ENCODE peak calls at places on chromosomes 6 and 20, in ten cellular contexts. One of them, this sample, is unnamed.

GRCh38 chr6:11025094-11025493 is 19.0 kb downstream of the ELOVL2 start:
- DNase-seq in K562: no peak
- DNase-seq in HCT116: no peak
- DNase-seq in GM23248: no peak
- DNase-seq in neural progenitor cell: no peak
- DNase-seq in osteoblast: no peak
- DNase-seq in mesendoderm: no peak
- DNase-seq in PC-3: no peak
- DNase-seq in hepatocyte: no peak
- DNase-seq in mesenchymal stem cell: no peak
- DNase-seq in this sample: no peak

GRCh38 chr6:155117266-155117665 is 122.2 kb downstream of the TIAM2 start:
- DNase-seq in mesendoderm: no peak
- DNase-seq in hepatocyte: no peak
- DNase-seq in HCT116: no peak
- DNase-seq in PC-3: peak; percentile 39
- DNase-seq in neural progenitor cell: no peak
- DNase-seq in osteoblast: peak; percentile 23
- DNase-seq in K562: no peak
- DNase-seq in mesenchymal stem cell: peak; percentile 63
- DNase-seq in GM23248: peak; percentile 81
- DNase-seq in this sample: no peak

GRCh38 chr20:46559685-46560440 is 9.4 kb upstream of the OCSTAMP start:
- DNase-seq in mesendoderm: peak; percentile 57
- DNase-seq in mesenchymal stem cell: no peak
- DNase-seq in HCT116: no peak
- DNase-seq in neural progenitor cell: no peak
- DNase-seq in hepatocyte: no peak
- DNase-seq in K562: no peak
- DNase-seq in osteoblast: no peak
- DNase-seq in GM23248: no peak
- DNase-seq in PC-3: no peak
- DNase-seq in this sample: no peak

GRCh38 chr20:59165794-59166709 is 2.4 kb downstream of the ZNF831 start:
- DNase-seq in neural progenitor cell: no peak
- DNase-seq in PC-3: no peak
- DNase-seq in K562: no peak
- DNase-seq in hepatocyte: no peak
- DNase-seq in osteoblast: no peak
- DNase-seq in HCT116: no peak
- DNase-seq in mesenchymal stem cell: no peak
- DNase-seq in GM23248: no peak
- DNase-seq in mesendoderm: no peak
- DNase-seq in this sample: no peak

GRCh38 chr6:119296036-119297035 is 53.2 kb downstream of the MAN1A1 start:
- DNase-seq in K562: no peak
- DNase-seq in PC-3: no peak
- DNase-seq in GM23248: no peak
- DNase-seq in osteoblast: no peak
- DNase-seq in mesendoderm: peak; percentile 39
- DNase-seq in hepatocyte: no peak
- DNase-seq in neural progenitor cell: no peak
- DNase-seq in mesenchymal stem cell: no peak
- DNase-seq in HCT116: no peak
- DNase-seq in this sample: no peak

GRCh38 chr20:4898282-4898681 is 103.0 kb downstream of the SLC23A2 start:
- DNase-seq in PC-3: peak; percentile 99
- DNase-seq in osteoblast: peak; percentile 94
- DNase-seq in neural progenitor cell: no peak
- DNase-seq in mesendoderm: peak; percentile 28
- DNase-seq in hepatocyte: peak; percentile 75
- DNase-seq in GM23248: peak; percentile 95
- DNase-seq in HCT116: peak; percentile 26
- DNase-seq in mesenchymal stem cell: peak; percentile 77
- DNase-seq in K562: no peak
- DNase-seq in this sample: no peak

GRCh38 chr6:110939429-110939828 is 19.1 kb upstream of the GTF3C6 start:
- DNase-seq in K562: no peak
- DNase-seq in GM23248: no peak
- DNase-seq in osteoblast: no peak
- DNase-seq in mesendoderm: no peak
- DNase-seq in hepatocyte: no peak
- DNase-seq in HCT116: no peak
- DNase-seq in mesenchymal stem cell: no peak
- DNase-seq in PC-3: no peak
- DNase-seq in neural progenitor cell: no peak
- DNase-seq in this sample: no peak

GRCh38 chr20:57369601-57370000 is 18.5 kb downstream of the RAE1 start:
- DNase-seq in neural progenitor cell: no peak
- DNase-seq in mesendoderm: no peak
- DNase-seq in mesenchymal stem cell: no peak
- DNase-seq in HCT116: no peak
- DNase-seq in GM23248: no peak
- DNase-seq in hepatocyte: no peak
- DNase-seq in osteoblast: no peak
- DNase-seq in PC-3: no peak
- DNase-seq in K562: no peak
- DNase-seq in this sample: no peak

GRCh38 chr6:18160921-18161320 is 5.7 kb downstream of the KDM1B start:
- DNase-seq in osteoblast: no peak
- DNase-seq in PC-3: no peak
- DNase-seq in GM23248: peak; percentile 65
- DNase-seq in hepatocyte: no peak
- DNase-seq in K562: no peak
- DNase-seq in mesenchymal stem cell: no peak
- DNase-seq in HCT116: no peak
- DNase-seq in neural progenitor cell: no peak
- DNase-seq in mesendoderm: no peak
- DNase-seq in this sample: no peak

GRCh38 chr20:51269671-51270070 is 246.8 kb upstream of the KCNG1 start:
- DNase-seq in PC-3: no peak
- DNase-seq in osteoblast: no peak
- DNase-seq in K562: no peak
- DNase-seq in mesenchymal stem cell: no peak
- DNase-seq in mesendoderm: no peak
- DNase-seq in HCT116: no peak
- DNase-seq in neural progenitor cell: no peak
- DNase-seq in hepatocyte: no peak
- DNase-seq in GM23248: no peak
- DNase-seq in this sample: no peak

DNA sequence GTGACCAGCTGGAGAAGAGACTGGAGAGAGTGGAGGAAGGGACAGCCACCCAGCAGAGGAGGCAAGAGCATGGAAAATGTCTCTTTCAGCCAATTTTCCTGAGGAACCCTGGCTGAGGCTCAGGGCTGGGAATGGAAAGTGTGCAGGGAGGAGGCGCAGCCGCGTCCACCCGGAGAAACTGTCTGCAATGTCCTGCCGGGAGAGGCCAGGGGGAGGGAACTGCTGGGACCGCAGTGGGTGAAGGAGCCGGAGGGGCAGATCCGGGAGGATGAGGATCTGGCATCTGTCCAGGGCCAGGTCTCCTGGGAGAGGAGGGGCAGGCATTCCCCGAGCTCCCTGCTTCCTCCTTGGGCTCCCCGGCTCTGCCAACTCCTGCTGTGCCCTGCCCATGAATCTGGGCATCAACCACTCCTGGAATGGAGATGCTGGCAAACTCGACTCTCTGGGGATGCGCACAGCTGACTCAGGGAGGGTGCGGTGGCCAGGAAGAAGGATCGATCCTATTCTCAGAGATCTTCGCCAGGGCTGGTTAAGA is 17.4 kb upstream of the HM13 start:
- DNase-seq in mesenchymal stem cell: no peak
- DNase-seq in K562: no peak
- DNase-seq in mesendoderm: no peak
- DNase-seq in GM23248: peak; percentile 80
- DNase-seq in neural progenitor cell: no peak
- DNase-seq in PC-3: no peak
- DNase-seq in hepatocyte: peak; percentile 52
- DNase-seq in HCT116: no peak
- DNase-seq in osteoblast: no peak
- DNase-seq in this sample: no peak
- H3K4me2 ChIP-seq in mesenchymal stem cell: no peak overlapping the region
- H3K4me2 ChIP-seq in K562: no peak overlapping the region
- H3K4me2 ChIP-seq in mesendoderm: no peak overlapping the region
- H3K4me2 ChIP-seq in GM23248: peak overlapping the region; percentile 54
- H3K4me2 ChIP-seq in neural progenitor cell: no peak overlapping the region
- H3K4me2 ChIP-seq in PC-3: no peak overlapping the region
- H3K4me2 ChIP-seq in hepatocyte: peak overlapping the region; percentile 23
- H3K4me2 ChIP-seq in HCT116: no peak overlapping the region
- H3K4me2 ChIP-seq in osteoblast: peak overlapping the region; percentile 81
- H3K4me2 ChIP-seq in this sample: no peak overlapping the region

DNA sequence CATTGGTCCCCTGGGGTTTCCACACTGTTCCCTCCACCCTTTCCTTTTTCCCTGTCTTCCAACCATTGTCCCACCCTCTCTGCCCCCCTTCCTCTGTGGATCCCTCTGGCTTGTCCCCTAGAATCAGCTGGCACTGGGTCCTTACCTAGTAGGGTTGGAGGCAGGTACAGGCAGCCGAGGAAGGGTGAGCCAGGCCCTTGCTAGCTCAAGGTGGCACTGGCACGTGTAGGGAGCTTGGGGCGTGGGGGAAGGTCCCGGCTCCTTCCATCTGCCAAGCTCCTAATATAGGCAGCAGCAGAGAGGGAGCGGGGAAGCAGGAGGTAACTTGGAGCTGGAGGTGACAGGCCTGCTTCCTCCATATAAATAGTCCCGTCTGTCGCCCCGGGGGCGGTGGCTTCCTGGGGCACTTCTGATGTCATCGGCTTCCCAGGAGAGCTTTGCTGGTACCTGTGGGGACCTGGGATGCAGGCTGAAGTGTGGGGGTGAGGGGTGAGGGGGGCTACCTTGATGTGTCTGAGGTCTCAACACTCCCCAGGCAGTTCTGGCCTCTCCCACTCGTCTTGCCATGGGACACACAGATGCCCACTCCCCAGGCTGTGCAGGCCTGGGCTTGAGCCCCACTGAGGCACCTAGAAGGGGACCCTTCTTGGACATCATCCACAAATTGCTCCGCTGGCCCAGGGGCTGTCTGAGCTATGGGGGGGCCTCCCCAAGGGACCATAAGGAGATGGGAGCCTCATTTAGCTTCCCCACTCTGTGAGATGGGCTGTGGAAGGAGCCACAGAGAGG is 155.3 kb upstream of the MLN start:
- DNase-seq in hepatocyte: no peak
- DNase-seq in mesenchymal stem cell: no peak
- DNase-seq in PC-3: no peak
- DNase-seq in K562: no peak
- DNase-seq in GM23248: no peak
- DNase-seq in neural progenitor cell: no peak
- DNase-seq in HCT116: no peak
- DNase-seq in osteoblast: no peak
- DNase-seq in mesendoderm: peak; percentile 65
- DNase-seq in this sample: no peak
- H3K4me2 ChIP-seq in hepatocyte: no peak overlapping the region
- H3K4me2 ChIP-seq in mesenchymal stem cell: no peak overlapping the region
- H3K4me2 ChIP-seq in PC-3: no peak overlapping the region
- H3K4me2 ChIP-seq in K562: no peak overlapping the region
- H3K4me2 ChIP-seq in GM23248: no peak overlapping the region
- H3K4me2 ChIP-seq in neural progenitor cell: no peak overlapping the region
- H3K4me2 ChIP-seq in HCT116: no peak overlapping the region
- H3K4me2 ChIP-seq in osteoblast: no peak overlapping the region
- H3K4me2 ChIP-seq in mesendoderm: no peak overlapping the region
- H3K4me2 ChIP-seq in this sample: no peak overlapping the region

GRCh38 chr6:3813918-3814317 is 35.3 kb upstream of the FAM50B start:
- DNase-seq in GM23248: no peak
- DNase-seq in hepatocyte: no peak
- DNase-seq in PC-3: no peak
- DNase-seq in K562: no peak
- DNase-seq in mesenchymal stem cell: no peak
- DNase-seq in osteoblast: no peak
- DNase-seq in mesendoderm: no peak
- DNase-seq in neural progenitor cell: no peak
- DNase-seq in HCT116: no peak
- DNase-seq in this sample: no peak

GRCh38 chr6:3812596-3812995 is 36.6 kb upstream of the FAM50B start:
- DNase-seq in neural progenitor cell: no peak
- DNase-seq in osteoblast: no peak
- DNase-seq in hepatocyte: no peak
- DNase-seq in HCT116: no peak
- DNase-seq in mesenchymal stem cell: no peak
- DNase-seq in K562: no peak
- DNase-seq in mesendoderm: no peak
- DNase-seq in GM23248: no peak
- DNase-seq in PC-3: no peak
- DNase-seq in this sample: no peak

GRCh38 chr6:3814539-3814938 is 34.6 kb upstream of the FAM50B start:
- DNase-seq in GM23248: no peak
- DNase-seq in neural progenitor cell: no peak
- DNase-seq in osteoblast: no peak
- DNase-seq in hepatocyte: no peak
- DNase-seq in PC-3: no peak
- DNase-seq in mesenchymal stem cell: no peak
- DNase-seq in mesendoderm: no peak
- DNase-seq in K562: no peak
- DNase-seq in HCT116: no peak
- DNase-seq in this sample: no peak

GRCh38 chr6:3811191-3811590 is 38.0 kb upstream of the FAM50B start:
- DNase-seq in mesenchymal stem cell: no peak
- DNase-seq in neural progenitor cell: no peak
- DNase-seq in hepatocyte: no peak
- DNase-seq in osteoblast: no peak
- DNase-seq in PC-3: no peak
- DNase-seq in mesendoderm: no peak
- DNase-seq in K562: no peak
- DNase-seq in GM23248: no peak
- DNase-seq in HCT116: no peak
- DNase-seq in this sample: no peak

GRCh38 chr6:3813150-3813780 is 35.9 kb upstream of the FAM50B start:
- DNase-seq in HCT116: no peak
- DNase-seq in mesenchymal stem cell: peak; percentile 61
- DNase-seq in mesendoderm: no peak
- DNase-seq in K562: peak; percentile 53
- DNase-seq in PC-3: peak; percentile 80
- DNase-seq in neural progenitor cell: no peak
- DNase-seq in osteoblast: peak; percentile 92
- DNase-seq in GM23248: peak; percentile 80
- DNase-seq in hepatocyte: no peak
- DNase-seq in this sample: no peak
- H3K4me2 ChIP-seq in HCT116: peak overlapping the region; percentile 65
- H3K4me2 ChIP-seq in mesenchymal stem cell: no peak overlapping the region
- H3K4me2 ChIP-seq in mesendoderm: no peak overlapping the region
- H3K4me2 ChIP-seq in K562: no peak overlapping the region
- H3K4me2 ChIP-seq in PC-3: peak overlapping the region; percentile 71
- H3K4me2 ChIP-seq in neural progenitor cell: no peak overlapping the region
- H3K4me2 ChIP-seq in osteoblast: peak overlapping the region; percentile 41
- H3K4me2 ChIP-seq in GM23248: peak overlapping the region; percentile 23
- H3K4me2 ChIP-seq in hepatocyte: no peak overlapping the region
- H3K4me2 ChIP-seq in this sample: no peak overlapping the region

DNA sequence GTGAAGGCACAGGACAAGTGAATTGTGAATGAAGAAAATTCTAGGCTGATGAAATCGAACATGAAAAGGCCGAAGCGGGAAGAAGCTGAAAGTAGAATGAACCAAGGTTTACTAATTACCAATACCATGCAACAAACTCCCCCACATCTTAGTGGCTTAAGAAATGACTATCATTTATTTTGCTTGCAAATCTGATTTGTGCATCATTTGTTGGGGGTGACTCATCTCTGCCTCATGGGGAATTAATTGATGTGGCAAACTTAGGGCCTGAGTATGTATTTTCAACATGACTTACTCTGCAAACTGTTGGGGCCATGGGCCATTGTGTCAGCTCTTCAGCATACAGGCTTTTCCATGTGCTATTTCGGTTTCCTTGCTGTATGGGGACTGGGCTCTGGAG is 26.8 kb downstream of the PPP1R14C start:
- DNase-seq in neural progenitor cell: no peak
- DNase-seq in K562: no peak
- DNase-seq in hepatocyte: no peak
- DNase-seq in GM23248: peak; percentile 94
- DNase-seq in osteoblast: peak; percentile 87
- DNase-seq in mesendoderm: no peak
- DNase-seq in mesenchymal stem cell: peak; percentile 32
- DNase-seq in HCT116: peak; percentile 16
- DNase-seq in PC-3: peak; percentile 66
- DNase-seq in this sample: no peak
- H3K4me2 ChIP-seq in neural progenitor cell: no peak overlapping the region
- H3K4me2 ChIP-seq in K562: no peak overlapping the region
- H3K4me2 ChIP-seq in hepatocyte: no peak overlapping the region
- H3K4me2 ChIP-seq in GM23248: peak overlapping the region; percentile 59
- H3K4me2 ChIP-seq in osteoblast: peak overlapping the region; percentile 14
- H3K4me2 ChIP-seq in mesendoderm: no peak overlapping the region
- H3K4me2 ChIP-seq in mesenchymal stem cell: no peak overlapping the region
- H3K4me2 ChIP-seq in HCT116: peak overlapping the region; percentile 39
- H3K4me2 ChIP-seq in PC-3: no peak overlapping the region
- H3K4me2 ChIP-seq in this sample: no peak overlapping the region

This sample was measured in MM.1S.